ENCODE peak calls at places on chromosomes 7 and 10, in eight cellular contexts. E is nephron progenitor cell, F is GM12865, A is left ventricle myocardium inferior, W is body of pancreas, S is WERI-Rb-1, D is RWPE1, Y is tibial artery. V is an unnamed sample.

GRCh38 chr7:15602236-15602635 is 40.4 kb upstream of the AGMO start:
- DNase-seq in Y (no peak), W (no peak), F (no peak), E (no peak), S (no peak), D (no peak), A (no peak), V (peak)

GRCh38 chr7:111650456-111650999 is 88.2 kb upstream of the IMMP2L start:
- DNase-seq in F (no peak), D (peak), Y (no peak), E (no peak), S (no peak), W (peak), A (no peak), V (peak)

GRCh38 chr10:5959116-5959515 is 18.2 kb downstream of the IL15RA start:
- DNase-seq in E (no peak), W (no peak), F (no peak), Y (no peak), A (no peak), D (no peak), S (no peak), V (no peak)

GRCh38 chr10:106436123-106436740 is 728.3 kb downstream of the SORCS1 start:
- DNase-seq in W (no peak), A (no peak), Y (no peak), E (no peak), F (no peak), S (no peak), D (peak), V (no peak)

GRCh38 chr10:130017010-130017630 is 53.0 kb upstream of the EBF3 start:
- DNase-seq in D (no peak), E (no peak), W (no peak), Y (no peak), F (no peak), A (no peak), S (no peak), V (no peak)

GRCh38 chr10:121927361-121927840 is 430 bp downstream of the ATE1 start:
- DNase-seq in Y (peak), W (peak), D (peak), A (peak), S (peak), E (no peak), F (peak), V (peak)

GRCh38 chr10:34479520-34480179 is 335.4 kb downstream of the PARD3 start:
- DNase-seq in A (no peak), S (no peak), F (no peak), Y (no peak), W (no peak), E (no peak), D (no peak), V (no peak)

GRCh38 chr10:77377034-77377433 is 260.6 kb downstream of the KCNMA1 start:
- DNase-seq in A (no peak), D (no peak), Y (no peak), E (no peak), F (no peak), S (no peak), W (peak), V (no peak)

GRCh38 chr7:20828947-20829346 is 42.3 kb upstream of the SP8 start:
- DNase-seq in D (no peak), A (no peak), F (no peak), W (no peak), Y (no peak), E (no peak), S (no peak), V (no peak)

GRCh38 chr10:43255644-43256431 is 11.0 kb downstream of the RASGEF1A start:
- DNase-seq in Y (no peak), E (peak), S (peak), A (no peak), W (no peak), F (peak), D (no peak), V (peak)

GRCh38 chr10:95035343-95036283 is 33.7 kb downstream of the CYP2C8 start:
- DNase-seq in S (no peak), E (no peak), Y (no peak), W (no peak), A (no peak), F (no peak), D (no peak), V (no peak)

GRCh38 chr10:101986277-101986971 is 69.5 kb downstream of the ARMH3 start:
- DNase-seq in F (peak), E (no peak), A (peak), Y (no peak), D (no peak), W (peak), S (no peak), V (peak)

GRCh38 chr7:151038951-151039849 is 9.1 kb upstream of the ASIC3 start:
- DNase-seq in Y (peak), W (peak), E (peak), S (peak), A (peak), D (peak), F (no peak), V (peak)

GRCh38 chr7:130383187-130383980 is 3.1 kb downstream of the CPA1 start:
- DNase-seq in S (no peak), Y (no peak), D (no peak), F (no peak), W (no peak), A (no peak), E (no peak), V (no peak)

GRCh38 chr7:9945882-9946281 is 1027.8 kb upstream of the PHF14 start:
- DNase-seq in D (no peak), S (no peak), E (no peak), Y (no peak), W (no peak), F (no peak), A (no peak), V (no peak)

GRCh38 chr7:136144182-136144581 is 167.0 kb upstream of the MTPN start:
- DNase-seq in F (no peak), D (no peak), S (no peak), W (no peak), A (no peak), Y (no peak), E (no peak), V (no peak)

GRCh38 chr7:55571534-55572377 is 546 bp downstream of the VOPP1 start:
- DNase-seq in E (peak), S (peak), W (peak), A (peak), D (peak), F (peak), Y (peak), V (peak)

GRCh38 chr10:117980216-117980615 is 66.5 kb downstream of the RAB11FIP2 start:
- DNase-seq in W (no peak), D (peak), Y (no peak), F (no peak), E (no peak), S (no peak), A (no peak), V (no peak)

GRCh38 chr10:89693176-89693575 is 8.2 kb upstream of the KIF20B start:
- DNase-seq in D (no peak), Y (no peak), F (no peak), W (no peak), S (no peak), E (no peak), A (no peak), V (no peak)

GRCh38 chr7:116075351-116076145 is 45.0 kb upstream of the TFEC start:
- DNase-seq in A (no peak), D (no peak), W (no peak), S (peak), Y (no peak), E (no peak), F (no peak), V (no peak)

GRCh38 chr7:140159487-140159886 is 17.3 kb downstream of the KDM7A start:
- DNase-seq in F (no peak), E (no peak), D (no peak), S (no peak), A (no peak), W (no peak), Y (no peak), V (no peak)

GRCh38 chr10:43760514-43760913 is 111.8 kb upstream of the ZNF32 start:
- DNase-seq in S (no peak), E (no peak), F (no peak), Y (no peak), A (no peak), D (no peak), W (no peak), V (no peak)

GRCh38 chr7:156034397-156034796 is 222.1 kb upstream of the SHH start:
- DNase-seq in A (no peak), F (peak), S (no peak), Y (no peak), W (no peak), E (no peak), D (no peak), V (no peak)

GRCh38 chr10:83153714-83154113 is 985.6 kb upstream of the GHITM start:
- DNase-seq in A (no peak), Y (no peak), S (peak), F (no peak), E (no peak), W (no peak), D (no peak), V (no peak)

GRCh38 chr7:3215624-3216585 is 85.1 kb upstream of the SDK1 start:
- DNase-seq in E (no peak), W (peak), S (no peak), Y (no peak), F (no peak), A (no peak), D (no peak), V (peak)
- TF ChIP-seq CTCF in E (no peak), W (no peak), S (no peak), Y (no peak), F (no peak), A (no peak), D (no peak), V (no peak)

DNA sequence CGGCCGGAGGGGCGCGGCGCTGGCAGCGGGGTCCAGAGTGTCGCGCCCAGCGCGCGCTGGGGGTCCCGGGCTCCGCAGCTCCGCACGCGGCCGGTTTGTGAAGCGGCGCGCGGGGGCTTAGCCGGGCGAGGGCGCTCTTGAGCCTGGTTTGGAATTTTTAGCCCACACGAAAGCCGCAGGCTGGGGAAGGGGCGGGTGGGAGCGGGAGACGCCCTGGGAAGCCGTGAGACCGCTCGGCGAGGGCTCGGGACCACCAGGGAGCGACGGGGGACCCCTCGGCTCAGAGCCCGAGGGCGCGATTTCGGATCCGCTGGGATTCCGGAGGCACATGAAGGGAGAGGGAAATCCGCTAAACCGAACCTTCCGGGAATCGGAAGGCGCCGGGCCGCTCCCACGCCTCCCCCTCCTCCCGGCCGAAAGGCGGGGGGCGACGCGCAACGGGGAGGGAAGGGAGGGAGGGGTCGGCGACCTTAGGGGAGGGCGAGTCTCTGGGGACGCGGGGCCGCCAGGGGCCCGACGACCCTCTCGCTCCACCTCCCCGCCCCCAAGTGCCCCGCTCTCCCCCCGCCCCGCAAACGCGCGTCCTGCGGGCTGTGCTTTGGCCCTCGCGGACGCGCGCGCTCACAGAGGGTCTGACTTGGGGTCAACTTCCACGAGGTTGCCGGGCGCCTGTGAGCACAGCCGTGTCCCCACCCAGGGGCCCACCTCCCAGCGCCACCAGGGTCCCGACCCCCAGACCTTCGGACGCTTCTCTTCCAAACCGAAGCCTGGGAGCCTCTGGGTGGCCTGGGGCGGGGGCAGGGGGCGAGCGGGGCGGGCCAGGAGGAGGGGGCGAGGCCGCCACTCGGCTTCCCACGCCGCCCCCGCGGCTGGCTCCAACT is 5.1 kb upstream of the ELFN1 start:
- DNase-seq in A (peak), W (peak), S (peak), F (peak), D (peak), E (peak), Y (peak), V (peak)
- TF ChIP-seq CTCF in A (peak), W (peak), S (peak), F (peak), D (peak), E (peak), Y (peak), V (peak)

GRCh38 chr7:75950111-75950681 is 35.2 kb downstream of the POR start:
- DNase-seq in S (no peak), E (no peak), D (no peak), A (no peak), F (no peak), Y (no peak), W (no peak), V (no peak)
- TF ChIP-seq CTCF in S (no peak), E (no peak), D (no peak), A (peak), F (no peak), Y (no peak), W (peak), V (no peak)

GRCh38 chr10:99172950-99173349 is 62.7 kb downstream of the HPSE2 start:
- DNase-seq in W (no peak), D (no peak), F (no peak), Y (no peak), S (no peak), A (no peak), E (no peak), V (no peak)
- TF ChIP-seq CTCF in W (no peak), D (no peak), F (no peak), Y (no peak), S (no peak), A (no peak), E (no peak), V (no peak)

GRCh38 chr7:1020849-1021251 is 23.5 kb upstream of the GPR146 start:
- DNase-seq in A (no peak), Y (no peak), F (no peak), S (no peak), D (no peak), E (no peak), W (no peak), V (no peak)
- TF ChIP-seq CTCF in A (peak), Y (no peak), F (peak), S (peak), D (no peak), E (no peak), W (peak), V (no peak)

GRCh38 chr10:60414111-60414510 is 24.4 kb upstream of the ANK3 start:
- DNase-seq in E (no peak), S (no peak), W (no peak), Y (no peak), F (no peak), D (no peak), A (no peak), V (no peak)
- TF ChIP-seq CTCF in E (no peak), S (no peak), W (no peak), Y (no peak), F (no peak), D (no peak), A (no peak), V (no peak)

DNA sequence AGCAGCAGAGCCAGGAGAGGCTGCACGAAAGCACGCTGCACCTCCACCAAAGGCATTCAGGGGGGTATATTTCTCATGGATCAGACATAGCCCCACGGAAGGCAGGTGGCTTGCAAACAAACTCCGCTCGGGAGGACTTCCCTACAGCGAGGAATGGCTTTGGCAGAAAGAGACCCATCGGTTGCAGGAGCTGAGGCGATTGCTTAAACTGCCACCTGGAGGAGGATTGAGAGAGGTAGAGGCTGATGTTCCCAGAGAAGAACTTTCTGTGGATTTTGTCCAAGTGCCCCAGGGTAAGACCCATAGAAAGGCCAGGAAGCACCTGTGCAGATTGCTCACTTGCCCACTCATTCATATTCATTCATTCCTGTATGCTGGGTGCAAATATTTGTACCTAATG is 89.1 kb downstream of the NEUROD6 start:
- DNase-seq in D (peak), S (no peak), W (no peak), A (no peak), E (no peak), F (no peak), Y (no peak), V (no peak)
- TF ChIP-seq CTCF in D (no peak), S (no peak), W (no peak), A (no peak), E (no peak), F (no peak), Y (no peak), V (no peak)

GRCh38 chr10:123555616-123556015 is 110.5 kb upstream of the GPR26 start:
- DNase-seq in F (no peak), Y (no peak), S (no peak), D (no peak), W (no peak), E (no peak), A (no peak), V (no peak)
- TF ChIP-seq CTCF in F (no peak), Y (no peak), S (no peak), D (no peak), W (no peak), E (no peak), A (no peak), V (no peak)